ENCODE peak calls at places on chromosomes 4 and X, in eight cellular contexts. B is transverse colon, E is ovary, Y is body of pancreas, R is Peyer's patch, N is dorsolateral prefrontal cortex, X is OCI-LY7, K is uterus. F is an unnamed sample.

GRCh38 chr4:149371021-149371420 is 444.6 kb downstream of the IQCM start:
- DNase-seq in B (peak; percentile 10), E (no peak), Y (no peak), R (no peak), N (no peak), X (peak; percentile 45), K (no peak), F (no peak)

GRCh38 chr4:7610062-7610670 is 175.4 kb upstream of the PSAPL1 start:
- DNase-seq in B (no peak), E (no peak), Y (no peak), R (no peak), N (no peak), X (no peak), K (no peak), F (no peak)

GRCh38 chrX:143632625-143633387 is 3.1 kb downstream of the SLITRK4 start:
- DNase-seq in B (no peak), E (no peak), Y (no peak), R (no peak), N (no peak), X (no peak), K (no peak), F (no peak)

GRCh38 chrX:155027509-155028066 is 944 bp downstream of the FUNDC2 start:
- DNase-seq in B (no peak), E (peak; percentile 40), Y (peak; percentile 30), R (no peak), N (no peak), X (peak; percentile 33), K (peak; percentile 46), F (no peak)

GRCh38 chrX:154120567-154120966 is 23.1 kb upstream of the MECP2 start:
- DNase-seq in B (no peak), E (no peak), Y (no peak), R (no peak), N (no peak), X (no peak), K (no peak), F (no peak)

GRCh38 chrX:11412715-11413623 is 119.8 kb downstream of the AMELX start:
- DNase-seq in B (no peak), E (no peak), Y (no peak), R (no peak), N (no peak), X (no peak), K (no peak), F (no peak)

GRCh38 chr4:167873536-167873935 is 218.8 kb upstream of the ANXA10 start:
- DNase-seq in B (no peak), E (no peak), Y (no peak), R (no peak), N (no peak), X (no peak), K (no peak), F (no peak)

GRCh38 chr4:153542835-153543234 is 76.7 kb downstream of the TMEM131L start:
- DNase-seq in B (no peak), E (no peak), Y (no peak), R (no peak), N (no peak), X (no peak), K (no peak), F (no peak)

GRCh38 chrX:16033336-16033735 is 90.0 kb upstream of the GRPR start:
- DNase-seq in B (no peak), E (no peak), Y (no peak), R (no peak), N (no peak), X (no peak), K (no peak), F (no peak)

GRCh38 chr4:74661427-74662171 is 132.7 kb downstream of the BTC start:
- DNase-seq in B (no peak), E (no peak), Y (no peak), R (no peak), N (no peak), X (no peak), K (no peak), F (no peak)

GRCh38 chr4:182454440-182455013 is 211.3 kb downstream of the TENM3 start:
- DNase-seq in B (no peak), E (no peak), Y (no peak), R (no peak), N (no peak), X (no peak), K (no peak), F (no peak)

GRCh38 chr4:38911257-38911656 is 43.7 kb downstream of the FAM114A1 start:
- DNase-seq in B (peak; percentile 13), E (no peak), Y (no peak), R (peak; percentile 49), N (no peak), X (no peak), K (no peak), F (no peak)

GRCh38 chr4:101198741-101199339 is 148.5 kb downstream of the PPP3CA start:
- DNase-seq in B (no peak), E (no peak), Y (no peak), R (no peak), N (no peak), X (no peak), K (no peak), F (no peak)

GRCh38 chr4:24312261-24312913 is 272.0 kb downstream of the DHX15 start:
- DNase-seq in B (no peak), E (no peak), Y (no peak), R (no peak), N (no peak), X (no peak), K (no peak), F (no peak)

GRCh38 chr4:11418610-11419009 is 10.1 kb downstream of the HS3ST1 start:
- DNase-seq in B (no peak), E (no peak), Y (no peak), R (no peak), N (no peak), X (no peak), K (no peak), F (no peak)

GRCh38 chrX:9310596-9310995 is 154.3 kb upstream of the TBL1X start:
- DNase-seq in B (no peak), E (no peak), Y (no peak), R (no peak), N (no peak), X (no peak), K (no peak), F (no peak)

GRCh38 chr4:139817657-139818452 is 152.2 kb downstream of the MGST2 start:
- DNase-seq in B (no peak), E (peak; percentile 32), Y (no peak), R (no peak), N (peak; percentile 54), X (no peak), K (peak; percentile 44), F (no peak)

GRCh38 chr4:138953962-138954371 is 61.6 kb upstream of the NOCT start:
- DNase-seq in B (no peak), E (no peak), Y (no peak), R (no peak), N (no peak), X (no peak), K (no peak), F (no peak)

GRCh38 chrX:134753185-134754008 is 95.1 kb upstream of the PLAC1 start:
- DNase-seq in B (no peak), E (no peak), Y (no peak), R (no peak), N (no peak), X (no peak), K (no peak), F (no peak)
- TF ChIP-seq CTCF in B (no peak), E (no peak), Y (no peak), R (no peak), N (no peak), X (peak; percentile 20), K (no peak), F (no peak)

GRCh38 chr4:165016971-165017370 is 14.8 kb upstream of the TRIM60 start:
- DNase-seq in B (no peak), E (no peak), Y (no peak), R (no peak), N (no peak), X (no peak), K (no peak), F (no peak)
- TF ChIP-seq CTCF in B (no peak), E (no peak), Y (no peak), R (no peak), N (no peak), X (peak; percentile 33), K (no peak), F (no peak)

DNA sequence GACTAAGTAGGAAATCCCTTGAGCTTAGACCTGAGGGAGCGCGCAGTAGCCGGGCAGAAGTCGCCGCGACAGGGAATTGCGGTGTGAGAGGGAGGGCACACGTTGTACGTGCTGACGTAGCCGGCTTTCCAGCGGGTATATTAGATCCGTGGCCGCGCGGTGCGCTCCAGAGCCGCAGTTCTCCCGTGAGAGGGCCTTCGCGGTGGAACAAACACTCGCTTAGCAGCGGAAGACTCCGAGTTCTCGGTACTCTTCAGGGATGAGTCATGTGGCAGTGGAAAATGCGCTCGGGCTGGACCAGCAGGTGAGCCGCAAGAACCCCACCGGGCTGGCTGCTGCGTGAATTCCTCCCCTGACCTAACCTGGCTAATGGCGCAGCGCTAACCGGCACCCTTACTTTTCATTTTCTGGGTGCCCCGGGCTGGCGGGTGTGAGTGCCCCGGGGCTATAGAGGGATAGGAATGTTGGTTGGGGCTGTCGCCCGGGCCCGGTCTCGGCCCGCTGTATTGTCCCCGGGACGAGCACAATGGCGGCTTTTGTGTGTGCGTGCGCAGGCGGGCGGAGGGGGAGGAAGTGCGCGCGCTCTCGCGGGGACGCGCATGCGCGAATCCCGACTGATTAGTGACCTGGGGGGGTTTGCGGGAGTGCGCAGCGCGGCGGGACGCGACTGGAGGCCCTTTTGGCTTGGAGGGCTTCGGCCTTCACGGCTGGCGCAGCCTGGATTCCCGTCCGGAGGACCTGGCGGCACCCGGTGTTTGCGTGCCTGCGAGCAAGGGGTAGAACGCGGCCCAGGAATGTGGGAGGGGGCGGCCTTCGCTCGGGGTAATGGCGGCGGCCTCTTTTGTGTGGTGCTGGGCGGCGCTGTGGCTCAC is at the start of gene DDX3X:
- DNase-seq in B (peak; percentile 93), E (peak; percentile 94), Y (peak; percentile 93), R (peak; percentile 96), N (peak; percentile 94), X (peak; percentile 79), K (peak; percentile 93), F (peak; percentile 76)
- TF ChIP-seq CTCF in B (no peak), E (peak; percentile 77), Y (peak; percentile 15), R (peak; percentile 55), N (no peak), X (no peak), K (peak; percentile 51), F (no peak)

GRCh38 chrX:133214316-133214715 is 3.8 kb downstream of the TFDP3 start:
- DNase-seq in B (no peak), E (no peak), Y (no peak), R (no peak), N (no peak), X (no peak), K (no peak), F (no peak)

GRCh38 chrX:133218329-133218728 is at the start of gene TFDP3:
- DNase-seq in B (no peak), E (no peak), Y (no peak), R (no peak), N (no peak), X (no peak), K (no peak), F (no peak)

GRCh38 chrX:133215017-133215416 is 3.1 kb downstream of the TFDP3 start:
- DNase-seq in B (no peak), E (no peak), Y (no peak), R (no peak), N (no peak), X (no peak), K (no peak), F (no peak)

DNA sequence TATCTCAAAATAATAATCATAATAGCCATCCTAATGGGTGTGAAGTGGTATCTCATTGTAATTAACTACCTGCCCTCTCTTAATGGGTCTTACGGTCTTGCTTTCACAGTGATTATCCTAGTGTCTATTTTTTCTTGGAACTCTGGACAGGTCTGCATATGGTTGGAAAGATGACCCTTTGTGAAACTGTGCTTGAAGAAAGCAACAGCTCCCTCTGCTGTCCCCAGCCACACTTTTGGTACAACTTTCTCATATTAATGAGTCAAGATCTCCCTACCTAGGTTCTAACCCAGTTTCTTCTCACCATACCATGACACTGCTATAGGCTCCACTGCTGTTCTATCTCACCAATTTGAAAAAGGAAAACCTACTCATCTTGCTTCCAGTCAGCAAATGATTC is 2.4 kb downstream of the TFDP3 start:
- DNase-seq in B (peak; percentile 11), E (no peak), Y (peak; percentile 17), R (no peak), N (no peak), X (peak; percentile 0), K (no peak), F (no peak)
- TF ChIP-seq CTCF in B (peak; percentile 21), E (no peak), Y (peak; percentile 27), R (peak; percentile 21), N (no peak), X (peak; percentile 42), K (no peak), F (no peak)

F was measured in activated B cell treated with CpG ODN at 0.5 μM for 24 hours.